ENCODE peak calls at places on chromosome 1, in five cellular contexts. One of them, this sample, is unnamed.

GRCh38 chr1:51289676-51290488 is 40.5 kb downstream of the TTC39A start:
- DNase-seq in upper lobe of right lung: peak; percentile 32
- DNase-seq in CD8-positive, alpha-beta memory T cell: no peak
- DNase-seq in ascending aorta: no peak
- DNase-seq in activated CD8-positive, alpha-beta T cell treated with anti-CD3 and anti-CD28 coated beads, Interleukin-2, amount 10 ng/mL, durations not matched to agents 7 days and 5 days: no peak
- DNase-seq in this sample: no peak

GRCh38 chr1:228850141-228851100 is 115.1 kb downstream of the RHOU start:
- DNase-seq in upper lobe of right lung: no peak
- DNase-seq in CD8-positive, alpha-beta memory T cell: no peak
- DNase-seq in ascending aorta: no peak
- DNase-seq in activated CD8-positive, alpha-beta T cell treated with anti-CD3 and anti-CD28 coated beads, Interleukin-2, amount 10 ng/mL, durations not matched to agents 7 days and 5 days: no peak
- DNase-seq in this sample: no peak

GRCh38 chr1:155196103-155196892 is 11.4 kb downstream of the THBS3 start:
- DNase-seq in upper lobe of right lung: no peak
- DNase-seq in CD8-positive, alpha-beta memory T cell: peak; percentile 44
- DNase-seq in ascending aorta: no peak
- DNase-seq in activated CD8-positive, alpha-beta T cell treated with anti-CD3 and anti-CD28 coated beads, Interleukin-2, amount 10 ng/mL, durations not matched to agents 7 days and 5 days: no peak
- DNase-seq in this sample: no peak

GRCh38 chr1:203229471-203230178 is at the start of gene CHIT1:
- DNase-seq in upper lobe of right lung: no peak
- DNase-seq in CD8-positive, alpha-beta memory T cell: no peak
- DNase-seq in ascending aorta: no peak
- DNase-seq in activated CD8-positive, alpha-beta T cell treated with anti-CD3 and anti-CD28 coated beads, Interleukin-2, amount 10 ng/mL, durations not matched to agents 7 days and 5 days: no peak
- DNase-seq in this sample: no peak

GRCh38 chr1:65691152-65691900 is 101.4 kb upstream of the PDE4B start:
- DNase-seq in upper lobe of right lung: no peak
- DNase-seq in CD8-positive, alpha-beta memory T cell: no peak
- DNase-seq in ascending aorta: no peak
- DNase-seq in activated CD8-positive, alpha-beta T cell treated with anti-CD3 and anti-CD28 coated beads, Interleukin-2, amount 10 ng/mL, durations not matched to agents 7 days and 5 days: no peak
- DNase-seq in this sample: no peak

GRCh38 chr1:245587435-245588105 is 432.8 kb downstream of the KIF26B start:
- DNase-seq in upper lobe of right lung: peak; percentile 32
- DNase-seq in CD8-positive, alpha-beta memory T cell: no peak
- DNase-seq in ascending aorta: no peak
- DNase-seq in activated CD8-positive, alpha-beta T cell treated with anti-CD3 and anti-CD28 coated beads, Interleukin-2, amount 10 ng/mL, durations not matched to agents 7 days and 5 days: no peak
- DNase-seq in this sample: no peak

GRCh38 chr1:244341455-244342450 is 110.0 kb downstream of the ADSS2 start:
- DNase-seq in upper lobe of right lung: no peak
- DNase-seq in CD8-positive, alpha-beta memory T cell: peak; percentile 60
- DNase-seq in ascending aorta: no peak
- DNase-seq in activated CD8-positive, alpha-beta T cell treated with anti-CD3 and anti-CD28 coated beads, Interleukin-2, amount 10 ng/mL, durations not matched to agents 7 days and 5 days: peak; percentile 45
- DNase-seq in this sample: no peak

GRCh38 chr1:68180441-68181164 is 51.7 kb downstream of the WLS start:
- DNase-seq in upper lobe of right lung: no peak
- DNase-seq in CD8-positive, alpha-beta memory T cell: no peak
- DNase-seq in ascending aorta: no peak
- DNase-seq in activated CD8-positive, alpha-beta T cell treated with anti-CD3 and anti-CD28 coated beads, Interleukin-2, amount 10 ng/mL, durations not matched to agents 7 days and 5 days: no peak
- DNase-seq in this sample: no peak

GRCh38 chr1:94954292-94955220 is 27.6 kb upstream of the CNN3 start:
- DNase-seq in upper lobe of right lung: no peak
- DNase-seq in CD8-positive, alpha-beta memory T cell: no peak
- DNase-seq in ascending aorta: no peak
- DNase-seq in activated CD8-positive, alpha-beta T cell treated with anti-CD3 and anti-CD28 coated beads, Interleukin-2, amount 10 ng/mL, durations not matched to agents 7 days and 5 days: no peak
- DNase-seq in this sample: no peak

GRCh38 chr1:21909787-21910503 is 27.2 kb downstream of the HSPG2 start:
- DNase-seq in upper lobe of right lung: peak; percentile 65
- DNase-seq in CD8-positive, alpha-beta memory T cell: no peak
- DNase-seq in ascending aorta: peak; percentile 69
- DNase-seq in activated CD8-positive, alpha-beta T cell treated with anti-CD3 and anti-CD28 coated beads, Interleukin-2, amount 10 ng/mL, durations not matched to agents 7 days and 5 days: peak; percentile 41
- DNase-seq in this sample: peak; percentile 8

GRCh38 chr1:54794401-54795099 is 6.6 kb downstream of the TTC22 start:
- DNase-seq in upper lobe of right lung: no peak
- DNase-seq in CD8-positive, alpha-beta memory T cell: peak; percentile 8
- DNase-seq in ascending aorta: no peak
- DNase-seq in activated CD8-positive, alpha-beta T cell treated with anti-CD3 and anti-CD28 coated beads, Interleukin-2, amount 10 ng/mL, durations not matched to agents 7 days and 5 days: no peak
- DNase-seq in this sample: no peak

GRCh38 chr1:61428146-61428545 is 296.8 kb downstream of the TM2D1 start:
- DNase-seq in upper lobe of right lung: no peak
- DNase-seq in CD8-positive, alpha-beta memory T cell: no peak
- DNase-seq in ascending aorta: no peak
- DNase-seq in activated CD8-positive, alpha-beta T cell treated with anti-CD3 and anti-CD28 coated beads, Interleukin-2, amount 10 ng/mL, durations not matched to agents 7 days and 5 days: no peak
- DNase-seq in this sample: no peak

GRCh38 chr1:244210884-244211558 is 159.9 kb downstream of the ZBTB18 start:
- DNase-seq in upper lobe of right lung: no peak
- DNase-seq in CD8-positive, alpha-beta memory T cell: no peak
- DNase-seq in ascending aorta: no peak
- DNase-seq in activated CD8-positive, alpha-beta T cell treated with anti-CD3 and anti-CD28 coated beads, Interleukin-2, amount 10 ng/mL, durations not matched to agents 7 days and 5 days: no peak
- DNase-seq in this sample: no peak

GRCh38 chr1:239228451-239228850 is 157.9 kb upstream of the CHRM3 start:
- DNase-seq in upper lobe of right lung: no peak
- DNase-seq in CD8-positive, alpha-beta memory T cell: no peak
- DNase-seq in ascending aorta: no peak
- DNase-seq in activated CD8-positive, alpha-beta T cell treated with anti-CD3 and anti-CD28 coated beads, Interleukin-2, amount 10 ng/mL, durations not matched to agents 7 days and 5 days: no peak
- DNase-seq in this sample: no peak

This sample was measured in naive thymus-derived CD4-positive, alpha-beta T cell.